ENCODE peak calls at places on chromosomes 2 and 18, in four cellular contexts. Y is cardiac muscle cell, P is astrocyte of the cerebellum, Q is PC-9. O is an unnamed sample.

GRCh38 chr2:152718909-152719645 is 657 bp downstream of the ARL6IP6 start:
- DNase-seq in Y (peak; percentile 22), P (no peak), Q (peak; percentile 77), O (peak; percentile 75)

GRCh38 chr18:36412778-36413177 is 115.3 kb downstream of the FHOD3 start:
- DNase-seq in Q (no peak), Y (peak; percentile 40), P (peak; percentile 8), O (no peak)

GRCh38 chr2:53252115-53252514 is 515.5 kb upstream of the CHAC2 start:
- DNase-seq in Q (peak; percentile 58), P (no peak), Y (no peak), O (no peak)

GRCh38 chr2:201621293-201621999 is 21.9 kb downstream of the TMEM237 start:
- DNase-seq in P (no peak), Y (peak; percentile 6), Q (no peak), O (no peak)

GRCh38 chr2:158391876-158392275 is 64.7 kb downstream of the CCDC148 start:
- DNase-seq in Y (no peak), Q (no peak), P (no peak), O (no peak)

GRCh38 chr2:149456285-149456684 is 125.9 kb downstream of the LYPD6 start:
- DNase-seq in P (no peak), Q (no peak), Y (no peak), O (no peak)

GRCh38 chr18:58682429-58683069 is 11.3 kb downstream of the MALT1 start:
- DNase-seq in Y (peak; percentile 94), P (peak; percentile 82), Q (peak; percentile 71), O (no peak)

GRCh38 chr2:42914314-42914713 is 121.9 kb upstream of the HAAO start:
- DNase-seq in P (no peak), Q (no peak), Y (no peak), O (no peak)

GRCh38 chr2:32235315-32235714 is 29.4 kb downstream of the NLRC4 start:
- DNase-seq in Q (no peak), Y (peak; percentile 15), P (no peak), O (peak; percentile 68)

GRCh38 chr2:8006626-8007025 is 675.2 kb upstream of the ID2 start:
- DNase-seq in P (no peak), Q (no peak), Y (no peak), O (no peak)

GRCh38 chr2:224836263-224836662 is 120.1 kb upstream of the CCDC195 start:
- DNase-seq in P (no peak), Q (no peak), Y (peak; percentile 50), O (no peak)

GRCh38 chr18:22169011-22169888 is at the start of gene GATA6:
- DNase-seq in Y (peak; percentile 99), Q (peak; percentile 77), P (peak; percentile 73), O (peak; percentile 79)

GRCh38 chr2:100704156-100704555 is 115.8 kb upstream of the NPAS2 start:
- DNase-seq in P (no peak), Q (no peak), Y (no peak), O (no peak)

GRCh38 chr18:56402872-56403516 is 235.4 kb downstream of the TXNL1 start:
- DNase-seq in Y (peak; percentile 88), P (peak; percentile 71), Q (peak; percentile 71), O (no peak)

GRCh38 chr2:4753721-4754120 is 938.5 kb upstream of the SOX11 start:
- DNase-seq in P (no peak), Y (no peak), Q (no peak), O (no peak)

GRCh38 chr2:199455533-199456382 is 2.0 kb downstream of the SATB2 start:
- DNase-seq in Q (peak; percentile 58), P (no peak), Y (peak; percentile 30), O (peak; percentile 56)

GRCh38 chr18:47263197-47263827 is 11.9 kb upstream of the SKOR2 start:
- DNase-seq in Y (no peak), P (no peak), Q (no peak), O (no peak)
- TF ChIP-seq CTCF in Y (peak; percentile 25), P (peak; percentile 26), Q (no peak), O (no peak)

DNA sequence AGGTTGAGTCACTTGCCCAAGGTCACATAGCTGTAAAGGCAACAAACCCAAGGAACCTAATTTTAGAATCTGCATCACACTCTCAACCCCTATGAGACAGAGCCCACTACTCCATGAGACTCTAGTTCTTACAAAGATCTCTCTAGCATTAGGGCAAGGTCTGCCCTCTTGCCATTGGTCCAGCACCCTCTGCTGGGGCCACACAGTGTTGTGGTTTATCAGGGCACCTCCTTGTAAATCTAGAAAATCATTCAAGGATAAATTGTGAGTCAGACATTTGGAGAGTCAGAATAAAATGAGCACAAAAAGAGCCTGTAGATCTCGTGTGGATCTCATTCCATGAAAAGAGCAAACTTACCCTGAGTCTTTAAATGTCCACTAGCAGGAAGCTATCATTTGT is 91.2 kb downstream of the SLC8A1 start:
- DNase-seq in Q (peak; percentile 45), P (no peak), Y (no peak), O (no peak)
- TF ChIP-seq CTCF in Q (no peak), P (no peak), Y (no peak), O (no peak)

GRCh38 chr2:213266421-213266820 is 17.8 kb upstream of the SPAG16 start:
- DNase-seq in Y (no peak), P (no peak), Q (no peak), O (no peak)

GRCh38 chr2:213275265-213275664 is 9.0 kb upstream of the SPAG16 start:
- DNase-seq in Q (no peak), P (no peak), Y (no peak), O (no peak)

GRCh38 chr2:213274143-213274542 is 10.1 kb upstream of the SPAG16 start:
- DNase-seq in Q (no peak), Y (no peak), P (no peak), O (no peak)

DNA sequence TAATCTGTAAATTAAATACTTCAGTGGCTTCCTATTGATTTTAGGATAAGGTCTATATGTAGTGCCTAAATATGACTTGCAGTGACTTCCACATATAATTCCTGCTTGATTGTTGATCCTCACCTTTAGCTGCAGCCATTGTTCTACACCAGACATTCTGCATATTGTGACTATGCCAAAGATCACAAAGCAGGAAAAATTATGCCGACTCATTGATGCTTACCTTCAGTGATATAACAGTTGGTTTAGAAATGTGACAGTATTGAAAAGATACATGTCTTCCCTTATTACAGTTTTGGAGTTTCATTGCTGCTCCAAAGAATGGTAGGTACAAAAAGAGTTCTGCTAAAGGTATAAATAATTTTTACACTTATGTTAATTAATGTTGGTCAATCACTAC is 12.3 kb upstream of the SPAG16 start:
- DNase-seq in P (no peak), Y (no peak), Q (no peak), O (no peak)
- TF ChIP-seq CTCF in P (no peak), Y (no peak), Q (no peak), O (no peak)

DNA sequence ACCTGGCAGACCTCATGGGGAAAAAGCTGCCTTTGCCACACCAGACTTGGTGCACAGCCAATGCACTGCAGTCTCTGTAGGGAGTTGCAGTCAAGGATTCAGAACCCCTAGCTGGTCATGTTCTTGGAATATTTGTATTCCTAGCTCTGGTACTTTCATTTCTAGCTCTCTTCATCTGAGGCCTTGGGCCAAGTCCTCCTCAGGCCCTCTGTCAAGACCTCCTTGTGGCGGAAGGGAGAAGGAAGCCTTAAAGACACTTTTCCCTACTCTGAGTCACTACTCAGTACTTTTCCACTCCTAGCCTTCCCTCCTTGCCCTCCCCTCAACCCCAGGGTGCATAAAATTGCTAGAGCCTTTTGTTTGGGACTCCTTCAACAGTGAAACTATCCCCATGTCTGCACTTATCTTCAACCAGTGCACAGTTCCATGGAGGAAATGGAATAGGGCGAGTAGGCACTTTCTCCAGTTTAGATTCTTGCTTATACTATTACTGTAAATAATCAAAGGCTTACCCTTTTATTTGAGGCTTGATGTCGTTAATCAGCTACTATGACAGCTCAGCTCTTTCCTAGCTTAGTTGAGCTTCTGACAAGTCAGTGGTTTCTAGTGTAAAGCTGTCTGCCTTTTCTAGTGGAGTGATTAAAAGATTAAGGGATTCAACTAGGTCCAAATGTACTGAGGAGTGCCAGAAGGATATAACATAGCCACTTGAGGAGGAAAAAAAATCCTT is 15.8 kb downstream of the M1AP start:
- DNase-seq in Y (peak; percentile 52), Q (peak; percentile 44), P (no peak), O (no peak)
- TF ChIP-seq CTCF in Y (peak; percentile 12), Q (no peak), P (peak; percentile 30), O (no peak)

GRCh38 chr18:47754311-47755101 is 176.0 kb downstream of the SMAD2 start:
- DNase-seq in Q (no peak), P (no peak), Y (peak; percentile 14), O (no peak)
- TF ChIP-seq CTCF in Q (peak; percentile 79), P (peak; percentile 66), Y (peak; percentile 83), O (peak; percentile 64)

O was measured in RWPE2.